ENCODE peak calls at places on chromosomes 2 and 18, in four cellular contexts. L is uterus, F is heart left ventricle, Y is adrenal gland. C is an unnamed sample. For H3K4me1, the result is how much of the 10 kb centered on the place peaks cover.

GRCh38 chr18:40365526-40365925 is 1589.5 kb upstream of the PIK3C3 start:
- DNase-seq in L (no peak), F (no peak), Y (no peak), C (no peak)

GRCh38 chr2:203804070-203804469 is 63.5 kb upstream of the CTLA4 start:
- DNase-seq in L (no peak), F (peak), Y (peak), C (no peak)

GRCh38 chr2:185978634-185979405 is 240.2 kb downstream of the FSIP2 start:
- DNase-seq in L (no peak), F (no peak), Y (no peak), C (no peak)

GRCh38 chr18:56890632-56891031 is 239.5 kb downstream of the WDR7 start:
- DNase-seq in F (no peak), Y (no peak), L (no peak), C (no peak)

GRCh38 chr2:96962567-96963203 is 23.7 kb downstream of the FAM178B start:
- DNase-seq in L (no peak), F (no peak), Y (no peak), C (no peak)

GRCh38 chr2:236176417-236176816 is 8.2 kb upstream of the GBX2 start:
- DNase-seq in F (no peak), L (no peak), Y (no peak), C (no peak)

GRCh38 chr2:71801969-71802368 is 345.7 kb downstream of the CYP26B1 start:
- DNase-seq in Y (peak), F (peak), L (peak), C (peak)

GRCh38 chr2:173793649-173794565 is 171.3 kb downstream of the SP3 start:
- DNase-seq in Y (no peak), F (no peak), L (no peak), C (peak)

GRCh38 chr18:59660976-59661743 is 36.1 kb downstream of the CCBE1 start:
- DNase-seq in L (no peak), F (no peak), Y (no peak), C (no peak)

GRCh38 chr18:59460060-59460395 is 101.0 kb upstream of the LMAN1 start:
- DNase-seq in F (no peak), Y (no peak), L (no peak), C (no peak)

GRCh38 chr2:38260469-38260868 is 116.6 kb downstream of the ATL2 start:
- DNase-seq in F (peak), Y (no peak), L (no peak), C (no peak)

GRCh38 chr2:189369566-189369965 is 71.7 kb upstream of the WDR75 start:
- DNase-seq in F (no peak), L (no peak), Y (no peak), C (no peak)

GRCh38 chr2:166304656-166305055 is 71.1 kb downstream of the SCN9A start:
- DNase-seq in Y (no peak), L (no peak), F (no peak), C (no peak)

GRCh38 chr2:232139786-232140562 is 178.5 kb downstream of the DIS3L2 start:
- DNase-seq in Y (no peak), L (no peak), F (no peak), C (no peak)

DNA sequence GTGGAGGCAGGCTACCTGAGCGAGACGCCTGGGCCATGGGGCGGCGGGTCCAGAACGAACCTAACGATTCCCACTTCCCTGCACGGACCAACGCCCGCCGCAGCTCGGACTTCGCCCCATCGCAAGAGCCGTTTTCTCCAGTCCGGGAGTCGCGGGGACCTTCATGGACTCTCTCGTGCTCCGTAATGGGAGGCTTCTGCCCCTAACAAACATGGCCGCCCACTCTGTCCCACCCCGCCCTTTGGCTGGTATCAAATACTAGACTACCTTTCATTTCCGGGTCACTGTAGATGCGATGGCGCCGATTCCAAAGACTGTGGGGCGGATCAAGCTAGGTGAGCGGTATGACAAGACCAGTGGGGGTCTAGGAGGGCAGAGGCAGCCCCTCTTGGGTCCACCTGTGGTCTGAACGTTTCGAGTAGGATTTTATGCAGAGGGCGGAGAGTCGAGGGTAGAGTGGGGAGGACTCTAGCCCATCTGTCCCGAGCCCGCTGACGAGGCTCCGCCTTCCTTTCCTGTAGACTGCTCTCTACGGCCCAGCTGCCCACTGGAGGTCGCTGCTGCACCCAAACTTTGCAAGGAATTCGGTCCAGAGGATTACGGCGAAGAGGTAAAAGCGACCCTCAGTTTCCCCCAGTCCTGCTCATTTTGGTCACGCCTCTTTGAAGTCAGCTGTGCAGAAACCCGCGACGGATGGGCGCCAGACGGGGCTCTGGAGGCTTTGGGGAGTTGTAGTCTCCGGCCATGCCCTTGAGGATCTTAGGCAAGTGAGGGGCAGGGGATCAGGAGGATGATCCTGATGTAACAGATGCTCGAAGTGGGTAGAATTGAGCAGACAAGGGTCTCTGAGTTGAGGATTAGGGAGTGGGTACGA is at the start of the genes CCDC142 and TTC31:
- DNase-seq in F (peak), Y (peak), L (peak), C (peak)
- TF ChIP-seq POLR2A in F (peak), Y (peak), L (peak), C (peak)

GRCh38 chr2:26970928-26971627 is 641 bp downstream of the MAPRE3 start:
- DNase-seq in L (peak), F (no peak), Y (peak), C (no peak)

GRCh38 chr2:26971911-26972786 is 1.7 kb downstream of the MAPRE3 start:
- DNase-seq in L (no peak), Y (no peak), F (no peak), C (no peak)

GRCh38 chr2:26970244-26970927 is at the start of gene MAPRE3:
- DNase-seq in F (peak), L (peak), Y (peak), C (peak)

GRCh38 chr2:26968001-26968400 is 2.4 kb upstream of the MAPRE3 start:
- DNase-seq in Y (no peak), F (no peak), L (no peak), C (no peak)

DNA sequence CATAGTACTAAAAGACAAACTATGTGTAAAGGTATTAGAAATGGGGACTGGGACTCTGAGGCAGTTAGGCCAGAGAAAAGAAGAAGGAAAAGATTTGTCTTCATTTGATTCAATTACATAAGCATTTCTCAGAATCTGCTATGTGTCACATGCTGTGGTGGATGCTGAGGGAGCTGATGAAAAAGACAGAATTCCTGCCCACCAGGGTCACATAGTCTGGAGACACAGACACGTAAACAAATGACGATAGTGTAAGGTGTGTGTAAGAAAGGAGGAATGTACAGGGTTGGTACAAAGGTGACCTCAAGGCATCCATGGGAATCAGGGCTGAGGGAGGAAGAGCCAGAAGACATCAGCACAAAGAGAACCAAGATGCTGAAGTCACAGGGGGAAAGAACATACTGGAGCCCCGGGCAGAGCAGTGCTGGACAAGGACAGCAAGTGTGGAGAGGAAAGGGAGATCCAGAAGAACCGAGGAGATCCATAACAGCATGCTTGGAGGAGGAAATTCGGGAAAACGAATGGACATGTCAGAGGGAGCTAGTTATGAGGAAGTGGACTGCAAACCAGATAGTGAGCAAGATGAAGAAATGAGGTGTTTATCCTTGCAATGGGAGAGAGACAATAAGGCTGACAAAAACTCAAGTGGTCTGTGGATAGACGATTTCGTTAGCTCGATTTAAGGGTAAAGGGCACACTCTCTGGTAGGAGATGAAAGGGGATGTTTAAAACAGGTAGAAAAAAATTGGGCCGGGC is 1.2 kb upstream of the MAPRE3 start:
- DNase-seq in L (no peak), Y (no peak), F (no peak), C (no peak)
- H3K4me1 ChIP-seq in L (under half), Y (under half), F (under half), C (under half)

DNA sequence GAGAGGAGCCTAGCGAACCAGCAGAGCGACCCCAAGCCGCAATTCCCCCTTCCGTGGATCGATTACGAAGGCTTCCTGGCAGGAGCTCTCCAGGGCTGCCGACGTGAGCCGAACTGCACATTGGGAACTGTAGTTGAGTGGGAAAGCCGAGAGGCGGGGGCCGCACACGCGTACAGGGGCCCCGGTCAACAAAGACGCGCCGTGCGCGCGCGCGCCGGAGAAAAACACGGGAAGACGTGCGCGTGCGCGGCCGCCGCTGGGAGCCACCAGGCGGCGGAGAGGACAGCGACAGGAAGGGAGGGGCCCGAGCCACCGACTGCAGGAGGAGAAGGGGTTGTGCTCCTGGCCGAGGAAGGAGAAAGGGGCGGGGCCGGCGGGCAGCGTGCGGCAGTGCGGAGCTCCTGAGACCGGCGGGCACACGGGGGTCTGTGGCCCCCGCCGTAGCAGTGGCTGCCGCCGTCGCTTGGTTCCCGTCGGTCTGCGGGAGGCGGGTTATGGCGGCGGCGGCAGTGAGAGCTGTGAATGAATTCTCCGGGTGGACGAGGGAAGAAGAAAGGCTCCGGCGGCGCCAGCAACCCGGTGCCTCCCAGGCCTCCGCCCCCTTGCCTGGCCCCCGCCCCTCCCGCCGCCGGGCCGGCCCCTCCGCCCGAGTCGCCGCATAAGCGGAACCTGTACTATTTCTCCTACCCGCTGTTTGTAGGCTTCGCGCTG is at the start of gene SPAST:
- DNase-seq in F (peak), L (peak), Y (peak), C (peak)
- TF ChIP-seq POLR2A in F (peak), L (peak), Y (peak), C (no peak)

GRCh38 chr18:13611616-13612110 is 114.7 kb downstream of the FAM210A start:
- DNase-seq in F (peak), Y (no peak), L (peak), C (peak)

GRCh38 chr18:13610517-13610916 is 115.8 kb downstream of the FAM210A start:
- DNase-seq in Y (no peak), F (no peak), L (no peak), C (no peak)

GRCh38 chr18:13612111-13612997 is 114.0 kb downstream of the FAM210A start:
- DNase-seq in Y (no peak), L (no peak), F (no peak), C (peak)

GRCh38 chr18:13613099-13613498 is 113.3 kb downstream of the FAM210A start:
- DNase-seq in Y (no peak), F (no peak), L (no peak), C (no peak)

DNA sequence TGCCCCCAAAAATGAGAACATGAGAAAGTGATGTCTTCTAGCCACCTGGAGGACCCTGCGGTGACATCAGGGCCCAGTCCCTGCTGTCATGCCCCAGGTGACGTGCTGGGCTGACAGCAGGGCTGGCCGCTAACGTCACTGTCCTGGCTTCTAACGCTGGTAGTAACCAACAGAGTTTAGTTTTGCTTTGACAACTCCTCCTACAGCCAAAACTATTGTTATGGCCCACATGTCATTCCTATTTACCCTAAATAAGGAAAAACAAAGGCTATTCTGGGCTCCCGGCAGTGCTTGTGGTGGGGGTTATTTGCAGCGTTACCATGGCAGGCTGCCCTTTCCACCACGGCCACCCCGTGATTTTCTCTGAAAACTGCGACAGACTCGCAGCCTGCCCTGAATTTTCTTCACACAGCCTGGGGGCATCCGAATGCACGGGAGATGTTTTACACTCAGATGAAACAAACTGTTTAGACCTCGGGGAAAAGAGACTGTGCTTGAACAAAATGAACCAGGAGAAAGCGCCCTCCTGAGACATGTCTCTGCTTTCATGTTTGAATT is 115.2 kb downstream of the FAM210A start:
- DNase-seq in F (peak), Y (no peak), L (peak), C (peak)
- H3K4me1 ChIP-seq in F (half or more), Y (under half), L (under half), C (under half)

GRCh38 chr2:8413589-8414135 is 268.2 kb upstream of the ID2 start:
- DNase-seq in F (peak), Y (peak), L (peak), C (no peak)
- TF ChIP-seq POLR2A in F (no peak), Y (no peak), L (no peak), C (no peak)

DNA sequence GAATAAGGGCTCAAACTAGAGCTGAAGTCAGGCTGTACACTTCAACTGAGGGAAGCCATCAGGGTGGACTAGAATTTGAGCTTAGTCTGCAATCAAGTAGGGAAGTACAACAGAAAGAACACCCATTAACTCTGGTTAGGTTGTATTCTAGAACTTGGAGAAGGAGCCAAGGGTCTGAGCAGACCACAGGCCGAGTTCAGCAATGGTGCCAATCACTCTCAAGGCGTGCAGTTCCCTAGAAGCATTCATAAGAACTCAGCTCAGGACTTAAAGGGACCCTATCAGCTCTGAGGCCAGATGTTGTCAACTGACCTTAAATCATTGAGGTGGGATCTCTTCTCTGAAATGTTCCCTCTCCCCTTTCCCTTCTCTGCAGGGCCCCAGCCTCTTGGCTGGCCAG is 97.2 kb downstream of the ZFP36L2 start:
- DNase-seq in L (no peak), Y (no peak), F (peak), C (no peak)
- H3K4me1 ChIP-seq in L (under half), Y (under half), F (half or more), C (under half)

DNA sequence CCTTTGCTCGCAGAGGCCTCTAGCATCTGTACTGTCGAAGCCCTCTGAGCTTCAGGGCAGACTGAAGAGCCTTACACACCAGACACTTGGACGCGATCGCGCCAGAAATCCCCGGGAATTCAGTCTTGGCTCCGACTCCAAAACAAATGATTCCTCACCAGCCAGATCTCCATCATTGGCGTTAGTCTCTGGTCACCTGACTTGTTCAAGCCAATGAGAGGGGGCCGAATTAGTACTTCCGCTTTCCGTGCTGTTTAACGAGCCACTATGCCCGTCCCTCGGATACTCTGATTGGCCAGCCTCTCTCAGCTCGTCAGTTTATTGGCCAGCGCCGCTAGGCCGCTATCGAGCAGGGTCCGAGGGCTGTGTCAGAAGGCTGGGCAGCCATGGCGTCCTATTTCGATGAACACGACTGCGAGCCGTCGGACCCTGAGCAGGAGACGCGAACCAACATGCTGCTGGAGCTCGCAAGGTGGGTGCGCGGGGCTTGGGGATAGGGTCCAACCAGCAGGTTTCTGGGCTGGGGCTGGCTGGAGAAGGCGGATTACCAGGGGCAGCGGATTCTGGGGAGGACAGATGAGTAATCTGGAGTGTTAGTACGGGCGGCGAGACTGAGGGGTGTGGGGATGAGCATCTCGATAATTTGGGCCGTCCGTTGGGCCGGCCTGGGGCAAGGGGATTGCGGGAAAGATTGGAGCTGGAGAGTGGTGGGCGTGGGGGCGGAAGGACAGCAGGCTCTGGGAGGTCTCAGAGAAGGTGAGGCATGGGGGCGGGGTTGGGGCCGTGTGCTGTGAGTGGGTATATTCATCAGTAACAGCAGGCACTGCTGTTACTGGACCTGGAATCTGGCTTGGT is at the start of gene RNF181:
- DNase-seq in F (peak), L (peak), Y (peak), C (peak)
- TF ChIP-seq POLR2A in F (peak), L (peak), Y (peak), C (peak)

GRCh38 chr2:101779190-101779589 is 81.7 kb downstream of the MAP4K4 start:
- DNase-seq in Y (no peak), L (no peak), F (no peak), C (no peak)

GRCh38 chr2:101775636-101776035 is 78.1 kb downstream of the MAP4K4 start:
- DNase-seq in Y (no peak), F (no peak), L (no peak), C (no peak)

GRCh38 chr2:101778102-101778501 is 80.6 kb downstream of the MAP4K4 start:
- DNase-seq in F (no peak), Y (no peak), L (no peak), C (no peak)

GRCh38 chr2:101776172-101777043 is 78.9 kb downstream of the MAP4K4 start:
- DNase-seq in F (peak), Y (no peak), L (no peak), C (no peak)

GRCh38 chr2:101777337-101777736 is 79.8 kb downstream of the MAP4K4 start:
- DNase-seq in F (no peak), L (no peak), Y (no peak), C (no peak)
- H3K4me1 ChIP-seq in F (half or more), L (under half), Y (under half), C (under half)

GRCh38 chr2:162318280-162319222 is at the start of gene IFIH1:
- DNase-seq in L (peak), Y (peak), F (peak), C (peak)
- TF ChIP-seq POLR2A in L (peak), Y (peak), F (peak), C (peak)

C was measured in Peyer's patch.